ENCODE peak calls at places on chromosomes 16 and 17, in six cellular contexts. H is stomach, G is mesothelial cell of epicardium, N is cardiac muscle cell, X is GM10248, Y is pancreas. M is an unnamed sample.

GRCh38 chr16:30997000-30997886 is 12.2 kb downstream of the HSD3B7 start:
- DNase-seq in H (peak), X (peak), G (peak), Y (peak), N (peak), M (peak)

GRCh38 chr16:11679941-11680911 is 12.0 kb downstream of the SNN start:
- DNase-seq in Y (no peak), H (no peak), N (no peak), G (no peak), X (no peak), M (no peak)

GRCh38 chr17:37725601-37726146 is 19.2 kb downstream of the HNF1B start:
- DNase-seq in G (no peak), N (no peak), Y (no peak), X (no peak), H (no peak), M (no peak)

GRCh38 chr17:77354721-77355455 is 214.1 kb downstream of the SEC14L1 start:
- DNase-seq in H (peak), Y (peak), N (no peak), G (peak), X (peak), M (peak)

GRCh38 chr16:79573881-79574280 is 26.7 kb downstream of the MAF start:
- DNase-seq in G (no peak), X (no peak), H (no peak), Y (no peak), N (no peak), M (no peak)

GRCh38 chr17:17525331-17525730 is 29.1 kb upstream of the RASD1 start:
- DNase-seq in H (no peak), Y (no peak), X (no peak), N (no peak), G (no peak), M (no peak)

GRCh38 chr17:73286863-73287296 is 24.9 kb downstream of the CDC42EP4 start:
- DNase-seq in X (no peak), Y (no peak), G (no peak), H (no peak), N (no peak), M (no peak)

GRCh38 chr16:72429566-72430160 is 257.7 kb upstream of the PMFBP1 start:
- DNase-seq in G (no peak), Y (no peak), H (no peak), N (no peak), X (no peak), M (no peak)

GRCh38 chr17:31327534-31328526 is 6.4 kb upstream of the EVI2A start:
- DNase-seq in G (no peak), X (no peak), Y (no peak), N (no peak), H (no peak), M (no peak)

GRCh38 chr17:6910987-6911603 is 79.6 kb upstream of the TEKT1 start:
- DNase-seq in G (no peak), Y (no peak), N (peak), X (peak), H (no peak), M (peak)

GRCh38 chr16:85999778-86000177 is 100.8 kb downstream of the IRF8 start:
- DNase-seq in X (no peak), Y (no peak), G (no peak), H (no peak), N (no peak), M (no peak)

GRCh38 chr17:51955245-51955644 is 203.3 kb downstream of the CA10 start:
- DNase-seq in H (no peak), X (no peak), Y (no peak), G (no peak), N (no peak), M (no peak)

GRCh38 chr16:78200623-78201096 is 101.2 kb downstream of the WWOX start:
- DNase-seq in N (no peak), H (no peak), X (no peak), G (no peak), Y (no peak), M (no peak)

DNA sequence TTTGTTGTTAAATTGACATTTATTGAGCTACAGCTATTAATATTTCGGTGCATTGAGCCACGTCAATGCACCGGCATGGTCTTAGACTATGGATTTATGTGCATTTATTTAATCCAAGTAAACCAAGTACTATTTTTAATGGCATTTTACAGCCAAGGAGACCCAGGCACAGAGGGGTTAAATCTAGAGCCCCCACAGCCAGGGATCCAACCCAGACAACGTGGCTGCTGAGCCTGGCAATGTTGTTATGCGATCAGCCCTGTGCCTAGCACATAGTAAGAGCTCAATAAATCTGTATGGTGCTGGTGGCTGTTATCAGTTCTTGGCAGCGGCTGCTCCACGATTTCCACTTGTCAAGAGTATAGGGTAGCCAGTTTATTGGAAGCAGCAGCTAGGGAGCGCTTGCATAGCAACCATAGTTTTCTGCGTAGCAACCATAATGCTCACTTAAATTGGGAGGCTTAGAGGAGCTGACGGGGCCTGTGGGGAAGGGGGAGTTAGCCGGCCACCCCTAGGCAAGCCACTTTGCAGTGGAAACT is 541 bp upstream of the RBBP6 start:
- DNase-seq in N (no peak), H (peak), G (no peak), Y (no peak), X (no peak), M (no peak)
- TF ChIP-seq CTCF in N (no peak), H (no peak), G (no peak), Y (no peak), X (no peak), M (no peak)

GRCh38 chr17:48550313-48551205 is 5.7 kb upstream of the HOXB2 start:
- DNase-seq in N (no peak), X (no peak), Y (no peak), G (no peak), H (no peak), M (no peak)
- TF ChIP-seq CTCF in N (peak), X (no peak), Y (no peak), G (peak), H (no peak), M (no peak)

GRCh38 chr17:33142703-33143299 is 150.3 kb downstream of the ASIC2 start:
- DNase-seq in G (peak), N (peak), H (no peak), Y (peak), X (no peak), M (peak)

GRCh38 chr17:33144837-33145236 is 148.3 kb downstream of the ASIC2 start:
- DNase-seq in H (no peak), G (no peak), Y (no peak), X (no peak), N (no peak), M (no peak)

GRCh38 chr17:33145941-33146340 is 147.2 kb downstream of the ASIC2 start:
- DNase-seq in N (no peak), Y (no peak), H (no peak), X (no peak), G (no peak), M (no peak)

GRCh38 chr17:33137411-33137810 is 145.8 kb downstream of the SPACA3 start:
- DNase-seq in Y (no peak), N (no peak), G (no peak), H (no peak), X (no peak), M (no peak)

GRCh38 chr17:33140413-33141099 is 148.9 kb downstream of the SPACA3 start:
- DNase-seq in N (no peak), G (no peak), Y (no peak), X (no peak), H (no peak), M (no peak)
- TF ChIP-seq CTCF in N (no peak), G (no peak), Y (no peak), X (no peak), H (no peak), M (no peak)

DNA sequence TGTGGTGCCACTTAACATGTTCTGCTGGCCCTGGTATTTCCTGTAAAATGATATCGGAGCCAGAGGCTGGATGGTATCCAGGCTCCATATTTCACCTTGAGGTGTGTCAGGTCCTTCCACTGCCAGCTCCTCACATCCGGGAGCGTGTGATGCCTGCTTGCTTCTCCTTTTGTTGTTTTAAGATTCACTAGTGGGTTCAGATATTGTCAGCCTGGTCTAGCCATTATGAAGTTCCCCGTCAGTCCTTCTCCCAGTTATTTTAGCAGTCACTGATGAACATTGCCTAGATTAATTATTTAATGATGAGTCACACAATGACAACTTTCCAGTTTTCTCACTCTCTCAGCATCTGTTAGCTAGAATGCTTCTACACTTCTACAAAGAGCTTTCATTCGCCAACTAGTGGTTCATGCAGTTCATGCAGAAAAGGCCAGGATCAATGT is 11.3 kb downstream of the DNAAF1 start:
- DNase-seq in N (no peak), H (no peak), Y (no peak), X (no peak), G (no peak), M (no peak)
- TF ChIP-seq CTCF in N (peak), H (no peak), Y (no peak), X (no peak), G (no peak), M (no peak)

DNA sequence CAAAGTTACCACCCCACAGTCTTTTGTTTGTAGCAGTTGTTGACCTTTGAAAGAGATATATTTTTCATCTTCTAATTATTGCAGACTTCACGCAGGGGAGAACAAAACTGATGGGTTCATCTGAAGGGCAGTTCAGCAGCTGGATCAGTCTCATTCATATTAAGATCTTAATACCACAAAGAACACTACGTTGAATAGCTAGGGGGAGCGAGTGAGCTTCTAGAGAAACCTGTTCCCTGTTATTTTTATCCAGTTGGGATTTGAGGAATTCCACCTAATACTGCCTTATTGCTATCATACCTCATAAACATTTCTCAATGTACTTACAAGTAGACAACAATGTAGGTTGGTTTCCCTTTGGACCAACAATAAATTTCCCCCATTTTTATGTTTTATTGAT is 306.1 kb upstream of the KIF2B start:
- DNase-seq in N (peak), H (no peak), G (no peak), Y (peak), X (no peak), M (no peak)
- TF ChIP-seq CTCF in N (peak), H (no peak), G (no peak), Y (no peak), X (no peak), M (no peak)

GRCh38 chr16:50373345-50373701 is 4.5 kb upstream of the BRD7 start:
- DNase-seq in G (no peak), N (no peak), X (no peak), Y (no peak), H (no peak), M (no peak)

GRCh38 chr16:50373780-50374179 is 5.0 kb upstream of the BRD7 start:
- DNase-seq in X (no peak), G (no peak), N (no peak), H (no peak), Y (no peak), M (no peak)

GRCh38 chr16:50372611-50373344 is 4.0 kb upstream of the BRD7 start:
- DNase-seq in N (peak), Y (peak), H (no peak), X (no peak), G (no peak), M (no peak)

GRCh38 chr16:50371036-50371716 is 2.4 kb upstream of the BRD7 start:
- DNase-seq in N (no peak), G (no peak), H (no peak), X (no peak), Y (no peak), M (no peak)

GRCh38 chr16:50371936-50372595 is 3.3 kb upstream of the BRD7 start:
- DNase-seq in G (peak), H (no peak), X (no peak), N (peak), Y (peak), M (no peak)
- TF ChIP-seq CTCF in G (no peak), H (no peak), X (no peak), N (peak), Y (no peak), M (no peak)

GRCh38 chr16:4614571-4615388 is at the start of gene UBALD1:
- DNase-seq in G (peak), X (peak), Y (peak), H (peak), N (peak), M (peak)

GRCh38 chr16:4615389-4616046 is 830 bp upstream of the UBALD1 start:
- DNase-seq in X (no peak), N (no peak), G (no peak), H (no peak), Y (peak), M (no peak)

GRCh38 chr16:4617880-4618279 is 3.2 kb upstream of the UBALD1 start:
- DNase-seq in H (no peak), X (no peak), G (no peak), Y (no peak), N (no peak), M (no peak)

GRCh38 chr16:4613636-4614570 is 785 bp downstream of the UBALD1 start:
- DNase-seq in Y (peak), N (peak), G (peak), X (peak), H (no peak), M (peak)

DNA sequence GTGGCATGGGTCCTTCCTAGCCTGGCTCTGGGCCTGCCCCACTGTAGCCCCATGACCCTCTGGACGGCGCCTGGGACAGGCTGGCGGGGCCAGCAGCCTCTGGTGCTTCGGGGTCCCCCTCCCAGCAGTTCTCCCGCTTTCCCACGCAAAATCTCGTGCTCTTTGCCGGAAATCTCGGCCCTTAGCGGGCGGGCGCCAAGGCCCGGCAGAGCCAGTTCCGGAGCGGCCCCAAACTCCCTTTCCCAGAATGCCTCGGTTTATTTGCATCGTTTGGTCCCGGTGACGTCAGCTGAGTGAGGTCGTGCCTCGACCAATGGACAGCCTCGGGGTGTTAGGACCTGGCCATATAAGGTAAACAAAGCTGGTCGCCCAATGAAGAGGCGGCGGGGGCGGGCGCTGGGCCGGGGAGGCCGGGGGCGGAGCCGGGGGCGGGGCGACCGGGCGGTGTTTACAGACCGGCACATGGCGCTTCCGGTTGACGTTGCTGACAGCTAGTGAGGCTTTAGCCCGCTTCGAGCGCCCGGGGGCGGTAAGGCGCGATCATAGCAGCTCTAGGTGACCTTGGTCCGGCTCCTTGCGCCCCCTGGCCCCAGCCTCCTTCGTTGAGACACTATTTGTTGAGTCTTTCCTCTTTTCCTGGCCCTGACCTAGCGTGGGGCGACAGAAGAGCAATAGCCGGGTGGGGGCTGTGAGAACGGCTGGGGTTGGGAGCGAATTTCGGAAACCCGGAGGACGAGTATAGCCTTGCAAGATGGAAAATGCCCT is 1.5 kb upstream of the UBALD1 start:
- DNase-seq in G (peak), X (peak), N (peak), Y (peak), H (peak), M (peak)
- TF ChIP-seq CTCF in G (no peak), X (peak), N (peak), Y (no peak), H (no peak), M (peak)

GRCh38 chr17:50603340-50603739 is 31.3 kb upstream of the ABCC3 start:
- DNase-seq in G (no peak), X (no peak), N (no peak), H (no peak), Y (no peak), M (no peak)
- TF ChIP-seq CTCF in G (no peak), X (no peak), N (no peak), H (no peak), Y (no peak), M (no peak)

M was measured in GM13976.